ENCODE peak calls at places on chromosomes 7 and 10, in four cellular contexts. W is esophagus squamous epithelium, Z is left ventricle myocardium inferior, K is IMR-90. Y is an unnamed sample. For H3K4me1, the result is how much of the 10 kb centered on the place peaks cover.

GRCh38 chr7:70322786-70323185 is 724.5 kb downstream of the AUTS2 start:
- DNase-seq in W (no peak), Z (no peak), K (no peak), Y (no peak)

GRCh38 chr7:166370-167060 is 25.9 kb upstream of the FAM20C start:
- DNase-seq in W (no peak), Z (no peak), K (no peak), Y (no peak)

GRCh38 chr7:135189961-135190360 is 19.5 kb upstream of the CYREN start:
- DNase-seq in W (no peak), Z (no peak), K (no peak), Y (no peak)

GRCh38 chr10:12628964-12629766 is 279.8 kb downstream of the CAMK1D start:
- DNase-seq in W (no peak), Z (no peak), K (no peak), Y (peak)

GRCh38 chr7:5484921-5485320 is 61.3 kb upstream of the TNRC18 start:
- DNase-seq in W (no peak), Z (no peak), K (no peak), Y (no peak)

GRCh38 chr10:117386805-117387204 is 11.6 kb upstream of the PDZD8 start:
- DNase-seq in W (no peak), Z (no peak), K (no peak), Y (no peak)

GRCh38 chr10:106609867-106610266 is 554.6 kb downstream of the SORCS1 start:
- DNase-seq in W (no peak), Z (no peak), K (no peak), Y (no peak)

GRCh38 chr10:7819126-7819470 is 793 bp downstream of the TAF3 start:
- DNase-seq in W (peak), Z (peak), K (peak), Y (peak)

GRCh38 chr10:102419561-102420442 is 834 bp upstream of the FBXL15 start:
- DNase-seq in W (no peak), Z (peak), K (no peak), Y (peak)

GRCh38 chr7:47988496-47989386 is 9.3 kb upstream of the HUS1 start:
- DNase-seq in W (no peak), Z (no peak), K (peak), Y (no peak)

GRCh38 chr7:48285365-48285764 is 114.1 kb downstream of the ABCA13 start:
- DNase-seq in W (no peak), Z (no peak), K (peak), Y (no peak)

GRCh38 chr10:133229265-133230022 is 573 bp upstream of the UTF1 start:
- DNase-seq in W (no peak), Z (no peak), K (no peak), Y (no peak)

GRCh38 chr7:5594616-5595544 is 171.2 kb upstream of the TNRC18 start:
- DNase-seq in W (no peak), Z (no peak), K (peak), Y (no peak)

GRCh38 chr7:1691601-1692499 is 21.8 kb downstream of the ELFN1 start:
- DNase-seq in W (no peak), Z (peak), K (no peak), Y (no peak)

GRCh38 chr10:92014620-92015019 is 91.0 kb downstream of the BTAF1 start:
- DNase-seq in W (no peak), Z (no peak), K (no peak), Y (no peak)

GRCh38 chr7:128365432-128365831 is 3.9 kb upstream of the PRRT4 start:
- DNase-seq in W (no peak), Z (no peak), K (no peak), Y (no peak)

GRCh38 chr7:128020161-128020560 is 11.1 kb downstream of the LRRC4 start:
- DNase-seq in W (no peak), Z (no peak), K (no peak), Y (no peak)

GRCh38 chr7:127895814-127896280 is 135.4 kb downstream of the LRRC4 start:
- DNase-seq in W (no peak), Z (no peak), K (no peak), Y (no peak)

GRCh38 chr7:17564678-17565209 is 266.3 kb downstream of the AHR start:
- DNase-seq in W (no peak), Z (no peak), K (peak), Y (no peak)

GRCh38 chr10:58158806-58159205 is 108.9 kb downstream of the IPMK start:
- DNase-seq in W (no peak), Z (no peak), K (peak), Y (no peak)

GRCh38 chr10:119306514-119306951 is 99.2 kb downstream of the GRK5 start:
- DNase-seq in W (peak), Z (no peak), K (no peak), Y (peak)
- H3K4me1 ChIP-seq in W (under half), Z (half or more), K (under half), Y (under half)

GRCh38 chr7:36736827-36737211 is 12.5 kb upstream of the AOAH start:
- DNase-seq in W (no peak), Z (no peak), K (no peak), Y (no peak)
- H3K27ac ChIP-seq in W (peak), Z (peak), K (no peak), Y (peak)

DNA sequence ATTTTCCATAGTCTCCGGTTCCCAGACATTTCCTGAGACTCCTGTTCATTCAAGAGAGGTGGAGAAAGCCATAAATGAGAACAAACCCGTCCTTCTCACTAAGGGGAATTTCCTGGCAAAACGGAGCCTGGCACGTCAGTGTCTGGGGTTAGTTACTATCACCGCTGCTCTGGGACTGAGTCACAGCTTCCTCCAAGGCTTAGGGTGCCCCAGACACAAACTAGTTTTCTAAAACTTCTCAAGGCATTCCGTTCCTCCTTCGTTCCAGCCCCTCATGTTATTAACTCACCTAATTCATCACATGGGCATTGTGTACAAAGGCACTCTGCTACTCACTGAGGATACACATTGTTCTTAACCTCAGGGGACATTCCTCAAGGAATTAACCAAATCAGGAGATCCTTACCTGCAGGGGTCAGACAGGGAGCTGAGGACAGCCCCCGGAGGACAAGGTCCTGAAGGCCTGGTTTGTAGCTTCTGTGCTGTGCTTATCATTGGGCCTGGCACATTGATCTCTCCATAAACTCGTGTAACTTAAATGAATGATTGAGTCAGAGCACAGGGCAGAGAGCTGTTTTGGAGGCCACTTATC is 103.0 kb upstream of the KLF6 start:
- DNase-seq in W (no peak), Z (no peak), K (peak), Y (peak)
- H3K4me3 ChIP-seq in W (peak), Z (no peak), K (no peak), Y (no peak)

GRCh38 chr10:33153266-33153967 is 181.1 kb downstream of the NRP1 start:
- DNase-seq in W (no peak), Z (no peak), K (no peak), Y (no peak)

GRCh38 chr10:33152146-33152545 is 182.3 kb downstream of the NRP1 start:
- DNase-seq in W (no peak), Z (peak), K (no peak), Y (no peak)

GRCh38 chr10:33154590-33154989 is 179.9 kb downstream of the NRP1 start:
- DNase-seq in W (no peak), Z (no peak), K (no peak), Y (no peak)

GRCh38 chr10:33152750-33153149 is 181.7 kb downstream of the NRP1 start:
- DNase-seq in W (no peak), Z (no peak), K (no peak), Y (no peak)

DNA sequence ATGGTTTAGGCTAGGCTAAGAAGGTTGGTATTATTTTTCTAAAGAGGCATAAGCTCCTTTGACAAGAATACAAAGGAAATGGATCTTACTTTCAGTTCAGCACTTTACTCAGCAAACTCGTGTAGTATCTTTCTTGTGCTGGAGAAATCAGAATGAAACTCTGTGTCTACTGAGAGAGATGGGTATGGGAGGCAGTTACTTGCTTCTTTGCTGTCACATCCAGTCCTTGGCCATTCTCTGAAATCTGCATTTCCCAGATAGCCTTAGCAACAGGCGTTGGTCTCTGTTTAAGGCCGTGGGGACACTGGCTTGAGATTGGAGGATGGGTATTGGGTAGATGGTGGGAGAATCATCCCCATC is 180.5 kb downstream of the NRP1 start:
- DNase-seq in W (no peak), Z (no peak), K (no peak), Y (no peak)
- H3K4me1 ChIP-seq in W (under half), Z (under half), K (under half), Y (under half)

GRCh38 chr10:79390551-79391229 is 43.4 kb downstream of the PPIF start:
- DNase-seq in W (no peak), Z (peak), K (no peak), Y (no peak)

GRCh38 chr10:79390057-79390456 is 42.8 kb downstream of the PPIF start:
- DNase-seq in W (no peak), Z (no peak), K (no peak), Y (no peak)

GRCh38 chr10:79392020-79392398 is 44.7 kb downstream of the PPIF start:
- DNase-seq in W (no peak), Z (peak), K (no peak), Y (no peak)

GRCh38 chr10:79392506-79393176 is 45.4 kb downstream of the PPIF start:
- DNase-seq in W (no peak), Z (peak), K (no peak), Y (no peak)

DNA sequence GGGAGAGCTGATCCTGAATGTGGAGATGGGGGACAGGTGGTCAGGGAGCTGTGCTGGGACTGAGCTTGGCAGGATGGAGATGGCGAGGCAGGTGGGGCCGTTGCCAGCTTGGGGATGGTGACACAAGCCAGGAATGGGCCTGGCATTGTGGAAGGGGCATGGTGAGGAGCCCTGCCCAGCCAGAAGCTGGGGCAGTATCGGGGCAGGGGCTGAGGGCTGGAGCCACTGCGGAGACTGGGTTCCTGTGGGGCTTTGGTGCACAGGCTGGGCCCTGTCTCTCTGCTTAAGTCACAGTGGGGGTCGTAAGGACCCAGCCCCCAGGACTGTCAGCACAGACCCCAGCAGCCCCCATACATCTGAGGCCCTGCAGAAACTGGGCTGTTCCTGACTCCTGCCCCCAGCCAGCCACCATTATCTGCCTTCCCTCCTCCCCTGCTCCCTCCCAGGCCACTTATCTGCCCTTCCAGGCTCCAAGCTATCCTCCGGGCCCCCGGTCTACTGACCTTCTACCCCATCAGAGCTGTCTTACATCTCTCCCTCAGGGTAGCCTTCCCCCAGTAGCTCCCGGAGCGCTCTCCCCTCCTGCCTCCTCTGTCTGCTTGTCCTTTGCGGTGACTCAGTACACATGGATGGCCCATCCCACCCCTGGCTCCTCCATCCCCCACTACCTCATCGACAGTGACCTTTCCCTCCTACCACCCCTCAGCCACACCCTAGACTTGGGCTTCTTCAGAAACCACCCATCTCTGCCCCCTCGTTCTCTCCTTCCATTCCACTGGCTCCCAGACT is 44.2 kb downstream of the PPIF start:
- DNase-seq in W (no peak), Z (peak), K (no peak), Y (no peak)
- H3K27ac ChIP-seq in W (peak), Z (peak), K (no peak), Y (no peak)

DNA sequence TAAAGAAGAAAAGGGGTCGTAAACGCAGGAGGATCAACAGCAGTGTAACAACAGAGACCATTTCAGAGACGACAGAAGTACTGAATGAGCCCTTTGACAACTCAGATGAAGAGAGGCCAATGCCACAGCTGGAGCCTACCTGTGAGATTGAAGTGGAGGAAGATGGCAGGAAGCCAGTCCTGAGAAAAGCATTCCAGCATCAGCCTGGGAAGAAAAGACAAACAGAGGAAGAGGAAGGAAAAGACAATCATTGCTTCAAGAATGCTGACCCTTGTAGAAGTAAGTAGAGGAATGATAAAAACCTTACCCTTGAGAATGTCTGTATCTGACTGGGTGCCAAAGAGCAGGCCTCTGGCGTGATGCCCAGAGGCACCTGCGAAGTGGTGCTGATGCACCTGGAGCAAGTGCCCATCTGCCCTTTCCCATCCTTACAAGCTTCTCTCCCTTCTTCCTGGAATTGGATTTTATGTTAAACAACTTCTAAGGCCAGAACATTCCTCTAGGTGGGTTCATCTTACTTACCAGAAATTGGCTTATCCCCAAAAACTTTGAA is 86.4 kb upstream of the SAMD8 start:
- DNase-seq in W (no peak), Z (no peak), K (no peak), Y (no peak)
- H3K4me3 ChIP-seq in W (no peak), Z (no peak), K (no peak), Y (no peak)

DNA sequence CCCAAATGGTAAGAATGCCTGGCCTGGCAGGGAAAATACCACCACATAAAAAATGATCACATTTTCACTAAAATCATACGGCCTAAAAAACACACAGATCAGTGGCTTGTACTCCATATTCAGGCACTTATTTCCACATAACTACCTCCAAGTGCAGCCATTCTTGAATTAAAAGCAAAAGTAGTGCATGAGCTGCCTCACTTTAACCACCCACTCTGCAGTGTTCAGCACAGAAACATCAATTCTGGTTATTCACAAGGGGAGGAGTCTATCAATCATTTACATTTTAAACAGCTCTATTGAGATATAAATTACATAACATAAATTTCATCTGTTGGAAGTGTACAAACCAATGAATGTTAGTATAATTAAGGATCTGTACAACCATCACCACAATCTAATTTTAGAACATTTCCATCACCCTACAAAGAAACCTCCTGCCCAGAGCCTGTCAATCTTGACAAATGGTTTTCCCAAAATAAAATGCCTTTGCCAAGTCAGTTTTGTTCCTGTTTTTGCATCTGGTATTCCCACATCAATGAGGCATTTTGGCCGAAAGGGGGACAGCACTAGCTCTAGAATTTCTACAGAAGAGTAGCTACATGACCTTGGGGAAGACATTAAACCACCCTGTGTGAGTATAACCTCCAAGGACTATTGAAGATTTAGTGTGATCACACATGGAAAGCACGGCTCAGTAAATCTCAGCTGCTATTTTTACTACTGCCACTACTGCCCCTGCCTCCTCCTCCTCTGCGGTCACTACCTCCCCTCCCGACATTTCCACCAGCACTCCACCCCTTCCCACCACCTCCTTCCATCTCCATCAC is 70.0 kb downstream of the GRB10 start:
- DNase-seq in W (no peak), Z (no peak), K (no peak), Y (no peak)
- H3K4me1 ChIP-seq in W (under half), Z (half or more), K (under half), Y (under half)

GRCh38 chr7:148318838-148319237 is 271.7 kb upstream of the C7orf33 start:
- DNase-seq in W (no peak), Z (no peak), K (no peak), Y (peak)
- H3K27ac ChIP-seq in W (no peak), Z (no peak), K (no peak), Y (no peak)

GRCh38 chr7:42677751-42678231 is 234.1 kb downstream of the C7orf25 start:
- DNase-seq in W (no peak), Z (no peak), K (peak), Y (no peak)
- H3K4me3 ChIP-seq in W (no peak), Z (no peak), K (no peak), Y (no peak)

DNA sequence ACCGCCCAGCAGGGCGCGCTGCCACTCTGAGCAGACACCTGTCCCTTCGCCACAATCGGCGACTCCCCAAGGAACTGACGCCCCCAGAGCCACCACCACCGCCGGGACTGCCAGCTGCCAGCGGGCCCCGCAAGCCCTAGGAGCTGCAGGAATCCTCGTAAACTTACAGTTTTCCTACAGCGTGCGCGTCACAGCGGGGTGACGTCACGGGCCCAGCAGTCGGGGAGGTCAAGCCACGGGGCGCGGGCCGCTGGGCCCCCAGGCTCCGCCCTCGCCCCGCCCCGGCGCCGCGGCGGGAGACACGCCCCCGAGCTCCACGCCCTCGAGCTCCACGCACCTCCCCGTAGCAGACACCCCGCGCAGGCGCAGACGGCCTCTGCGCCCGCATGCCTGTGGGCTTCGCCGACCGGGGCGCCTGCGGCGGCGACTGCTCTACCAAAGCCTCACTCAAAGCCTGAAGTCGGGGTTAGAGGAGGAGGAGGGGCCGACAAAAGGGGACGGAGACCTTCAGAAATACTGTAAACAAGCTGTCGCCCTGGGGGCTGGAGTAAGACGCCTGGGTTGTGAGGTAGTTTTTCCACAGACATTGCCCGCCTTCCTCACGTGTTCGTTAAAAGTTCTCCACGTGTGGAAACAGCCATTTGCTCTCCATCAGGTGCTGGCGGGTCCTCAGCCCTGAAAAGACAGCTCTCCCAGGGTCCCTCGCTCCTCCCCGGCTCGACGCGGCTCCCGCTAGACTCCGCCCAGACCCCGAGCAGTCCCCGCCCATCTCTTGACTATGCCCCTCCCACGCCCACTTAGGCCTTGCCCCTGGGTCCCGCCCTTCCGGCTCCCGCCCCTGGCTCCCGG is at the start of gene ZNF438:
- DNase-seq in W (peak), Z (peak), K (peak), Y (peak)
- H3K4me1 ChIP-seq in W (under half), Z (half or more), K (under half), Y (under half)

Y was measured in small intestine.